ENCODE peak calls at places on chromosomes 13 and 19, in six cellular contexts. One of them, this sample, is unnamed.

GRCh38 chr13:66341978-66342377 is 888.2 kb downstream of the PCDH9 start:
- DNase-seq in progenitor cell of endocrine pancreas: no peak
- DNase-seq in BJ: no peak
- DNase-seq in activated naive CD4-positive, alpha-beta T cell: no peak
- DNase-seq in ELR: no peak
- DNase-seq in Caco-2: no peak
- DNase-seq in this sample: no peak

GRCh38 chr13:74487091-74487722 is 353.0 kb upstream of the KLF12 start:
- DNase-seq in progenitor cell of endocrine pancreas: no peak
- DNase-seq in BJ: no peak
- DNase-seq in activated naive CD4-positive, alpha-beta T cell: no peak
- DNase-seq in ELR: no peak
- DNase-seq in Caco-2: no peak
- DNase-seq in this sample: no peak

GRCh38 chr13:78192721-78193120 is 274.1 kb upstream of the EDNRB start:
- DNase-seq in progenitor cell of endocrine pancreas: no peak
- DNase-seq in BJ: peak
- DNase-seq in activated naive CD4-positive, alpha-beta T cell: no peak
- DNase-seq in ELR: peak
- DNase-seq in Caco-2: no peak
- DNase-seq in this sample: no peak

GRCh38 chr19:4388171-4389063 is 11.9 kb downstream of the SH3GL1 start:
- DNase-seq in progenitor cell of endocrine pancreas: no peak
- DNase-seq in BJ: no peak
- DNase-seq in activated naive CD4-positive, alpha-beta T cell: no peak
- DNase-seq in ELR: no peak
- DNase-seq in Caco-2: no peak
- DNase-seq in this sample: no peak

GRCh38 chr13:114107686-114108081 is 24.7 kb downstream of the RASA3 start:
- DNase-seq in progenitor cell of endocrine pancreas: no peak
- DNase-seq in BJ: no peak
- DNase-seq in activated naive CD4-positive, alpha-beta T cell: no peak
- DNase-seq in ELR: peak
- DNase-seq in Caco-2: peak
- DNase-seq in this sample: no peak

GRCh38 chr19:15101479-15102082 is 5.6 kb upstream of the SYDE1 start:
- DNase-seq in progenitor cell of endocrine pancreas: no peak
- DNase-seq in BJ: no peak
- DNase-seq in activated naive CD4-positive, alpha-beta T cell: peak
- DNase-seq in ELR: peak
- DNase-seq in Caco-2: no peak
- DNase-seq in this sample: peak

GRCh38 chr19:39405930-39406655 is 554 bp upstream of the ZFP36 start:
- DNase-seq in progenitor cell of endocrine pancreas: no peak
- DNase-seq in BJ: no peak
- DNase-seq in activated naive CD4-positive, alpha-beta T cell: peak
- DNase-seq in ELR: no peak
- DNase-seq in Caco-2: no peak
- DNase-seq in this sample: peak

GRCh38 chr13:77918391-77919261 is at the start of gene EDNRB:
- DNase-seq in progenitor cell of endocrine pancreas: no peak
- DNase-seq in BJ: no peak
- DNase-seq in activated naive CD4-positive, alpha-beta T cell: no peak
- DNase-seq in ELR: peak
- DNase-seq in Caco-2: no peak
- DNase-seq in this sample: no peak

GRCh38 chr13:72290962-72291681 is 424.1 kb upstream of the DACH1 start:
- DNase-seq in progenitor cell of endocrine pancreas: no peak
- DNase-seq in BJ: peak
- DNase-seq in activated naive CD4-positive, alpha-beta T cell: no peak
- DNase-seq in ELR: peak
- DNase-seq in Caco-2: no peak
- DNase-seq in this sample: no peak

GRCh38 chr19:16536130-16536529 is 6.1 kb downstream of the CHERP start:
- DNase-seq in progenitor cell of endocrine pancreas: no peak
- DNase-seq in BJ: no peak
- DNase-seq in activated naive CD4-positive, alpha-beta T cell: no peak
- DNase-seq in ELR: no peak
- DNase-seq in Caco-2: no peak
- DNase-seq in this sample: no peak

GRCh38 chr19:48511800-48512503 is at the start of gene LMTK3:
- DNase-seq in progenitor cell of endocrine pancreas: no peak
- DNase-seq in BJ: no peak
- DNase-seq in activated naive CD4-positive, alpha-beta T cell: peak
- DNase-seq in ELR: peak
- DNase-seq in Caco-2: no peak
- DNase-seq in this sample: peak

GRCh38 chr19:6020166-6020967 is 42.4 kb upstream of the RANBP3 start:
- DNase-seq in progenitor cell of endocrine pancreas: peak
- DNase-seq in BJ: no peak
- DNase-seq in activated naive CD4-positive, alpha-beta T cell: no peak
- DNase-seq in ELR: no peak
- DNase-seq in Caco-2: no peak
- DNase-seq in this sample: no peak

GRCh38 chr19:13428352-13428751 is 77.9 kb downstream of the CACNA1A start:
- DNase-seq in progenitor cell of endocrine pancreas: no peak
- DNase-seq in BJ: no peak
- DNase-seq in activated naive CD4-positive, alpha-beta T cell: no peak
- DNase-seq in ELR: peak
- DNase-seq in Caco-2: no peak
- DNase-seq in this sample: peak

GRCh38 chr13:68748038-68748437 is 1359.6 kb upstream of the ATXN8OS start:
- DNase-seq in progenitor cell of endocrine pancreas: no peak
- DNase-seq in BJ: no peak
- DNase-seq in activated naive CD4-positive, alpha-beta T cell: no peak
- DNase-seq in ELR: peak
- DNase-seq in Caco-2: no peak
- DNase-seq in this sample: no peak

GRCh38 chr19:11453468-11454341 is 18.3 kb downstream of the PRKCSH start:
- DNase-seq in progenitor cell of endocrine pancreas: no peak
- DNase-seq in BJ: no peak
- DNase-seq in activated naive CD4-positive, alpha-beta T cell: peak
- DNase-seq in ELR: no peak
- DNase-seq in Caco-2: no peak
- DNase-seq in this sample: peak

GRCh38 chr19:14434543-14435319 is 1.6 kb downstream of the PKN1 start:
- DNase-seq in progenitor cell of endocrine pancreas: no peak
- DNase-seq in BJ: peak
- DNase-seq in activated naive CD4-positive, alpha-beta T cell: no peak
- DNase-seq in ELR: peak
- DNase-seq in Caco-2: no peak
- DNase-seq in this sample: no peak